ENCODE peak calls at places on chromosome 13, in nine cellular contexts. K, C, A, P, J, M, X, B and S are unnamed samples.

GRCh38 chr13:22114630-22115311 is 443.9 kb downstream of the FGF9 start:
- DNase-seq in K (peak; percentile 24), C (peak; percentile 81), A (no peak), P (no peak), J (no peak), M (no peak), X (no peak), B (no peak), S (no peak)

GRCh38 chr13:84430015-84430414 is 547.7 kb upstream of the SLITRK1 start:
- DNase-seq in K (no peak), C (no peak), A (no peak), P (no peak), J (no peak), M (no peak), X (no peak), B (no peak), S (no peak)

GRCh38 chr13:112998506-112999280 is 29.7 kb downstream of the MCF2L start:
- DNase-seq in K (no peak), C (no peak), A (no peak), P (no peak), J (no peak), M (no peak), X (no peak), B (no peak), S (no peak)

GRCh38 chr13:51066091-51066831 is 44.8 kb downstream of the C13orf42 start:
- DNase-seq in K (no peak), C (no peak), A (no peak), P (no peak), J (no peak), M (peak; percentile 4), X (no peak), B (no peak), S (no peak)

GRCh38 chr13:113979791-113980471 is 6.1 kb upstream of the C13orf46 start:
- DNase-seq in K (no peak), C (no peak), A (no peak), P (no peak), J (no peak), M (no peak), X (no peak), B (no peak), S (no peak)

GRCh38 chr13:101492251-101492910 is 39.9 kb downstream of the ITGBL1 start:
- DNase-seq in K (no peak), C (no peak), A (no peak), P (no peak), J (no peak), M (no peak), X (no peak), B (no peak), S (no peak)

GRCh38 chr13:40585911-40586471 is 80.5 kb downstream of the FOXO1 start:
- DNase-seq in K (no peak), C (no peak), A (no peak), P (no peak), J (no peak), M (no peak), X (no peak), B (no peak), S (no peak)

GRCh38 chr13:107845911-107846310 is 369.4 kb downstream of the LIG4 start:
- DNase-seq in K (no peak), C (no peak), A (no peak), P (no peak), J (no peak), M (no peak), X (no peak), B (no peak), S (no peak)

GRCh38 chr13:23440821-23441608 is 7.5 kb upstream of the SACS start:
- DNase-seq in K (no peak), C (no peak), A (no peak), P (no peak), J (no peak), M (no peak), X (no peak), B (no peak), S (no peak)

GRCh38 chr13:31895687-31896086 is 135.9 kb upstream of the FRY start:
- DNase-seq in K (no peak), C (no peak), A (no peak), P (no peak), J (no peak), M (no peak), X (no peak), B (no peak), S (no peak)

GRCh38 chr13:73793361-73793760 is 340.8 kb downstream of the KLF12 start:
- DNase-seq in K (no peak), C (no peak), A (no peak), P (no peak), J (no peak), M (no peak), X (no peak), B (no peak), S (no peak)